ENCODE peak calls at places on chromosomes 16 and 17, in nine cellular contexts. One of them, this sample, is unnamed.

GRCh38 chr17:38750312-38751121 is 2.0 kb upstream of the PSMB3 start:
- DNase-seq in hypothalamus: no peak
- DNase-seq in ELF-1: peak
- DNase-seq in fibroblast of the conjunctiva: no peak
- DNase-seq in stimulated activated CD8-positive, alpha-beta memory T cell treated with anti-CD3 and anti-CD28 coated beads, Interleukin-2, amount 100 ng/mL, for 1 hour: no peak
- DNase-seq in thoracic aorta: no peak
- DNase-seq in kidney tubule cell: peak
- DNase-seq in HEK293T: no peak
- DNase-seq in putamen: no peak
- DNase-seq in this sample: no peak

GRCh38 chr17:43517615-43518386 is 28.3 kb downstream of the ETV4 start:
- DNase-seq in hypothalamus: no peak
- DNase-seq in ELF-1: no peak
- DNase-seq in fibroblast of the conjunctiva: peak
- DNase-seq in stimulated activated CD8-positive, alpha-beta memory T cell treated with anti-CD3 and anti-CD28 coated beads, Interleukin-2, amount 100 ng/mL, for 1 hour: no peak
- DNase-seq in thoracic aorta: no peak
- DNase-seq in kidney tubule cell: peak
- DNase-seq in HEK293T: no peak
- DNase-seq in putamen: peak
- DNase-seq in this sample: no peak

GRCh38 chr16:11370084-11370931 is 25.0 kb downstream of the RMI2 start:
- DNase-seq in hypothalamus: no peak
- DNase-seq in ELF-1: no peak
- DNase-seq in fibroblast of the conjunctiva: no peak
- DNase-seq in stimulated activated CD8-positive, alpha-beta memory T cell treated with anti-CD3 and anti-CD28 coated beads, Interleukin-2, amount 100 ng/mL, for 1 hour: no peak
- DNase-seq in thoracic aorta: no peak
- DNase-seq in kidney tubule cell: peak
- DNase-seq in HEK293T: no peak
- DNase-seq in putamen: no peak
- DNase-seq in this sample: no peak

GRCh38 chr16:57994361-57994760 is 6.1 kb downstream of the ZNF319 start:
- DNase-seq in hypothalamus: no peak
- DNase-seq in ELF-1: no peak
- DNase-seq in fibroblast of the conjunctiva: no peak
- DNase-seq in stimulated activated CD8-positive, alpha-beta memory T cell treated with anti-CD3 and anti-CD28 coated beads, Interleukin-2, amount 100 ng/mL, for 1 hour: no peak
- DNase-seq in thoracic aorta: no peak
- DNase-seq in kidney tubule cell: no peak
- DNase-seq in HEK293T: no peak
- DNase-seq in putamen: no peak
- DNase-seq in this sample: no peak

GRCh38 chr17:44053130-44053872 is 13.2 kb downstream of the LSM12 start:
- DNase-seq in hypothalamus: no peak
- DNase-seq in ELF-1: no peak
- DNase-seq in fibroblast of the conjunctiva: no peak
- DNase-seq in stimulated activated CD8-positive, alpha-beta memory T cell treated with anti-CD3 and anti-CD28 coated beads, Interleukin-2, amount 100 ng/mL, for 1 hour: no peak
- DNase-seq in thoracic aorta: no peak
- DNase-seq in kidney tubule cell: no peak
- DNase-seq in HEK293T: no peak
- DNase-seq in putamen: no peak
- DNase-seq in this sample: no peak

GRCh38 chr17:65589321-65589720 is 27.9 kb upstream of the AXIN2 start:
- DNase-seq in hypothalamus: no peak
- DNase-seq in ELF-1: no peak
- DNase-seq in fibroblast of the conjunctiva: no peak
- DNase-seq in stimulated activated CD8-positive, alpha-beta memory T cell treated with anti-CD3 and anti-CD28 coated beads, Interleukin-2, amount 100 ng/mL, for 1 hour: no peak
- DNase-seq in thoracic aorta: no peak
- DNase-seq in kidney tubule cell: no peak
- DNase-seq in HEK293T: no peak
- DNase-seq in putamen: no peak
- DNase-seq in this sample: no peak

GRCh38 chr16:58125041-58125440 is 4.1 kb downstream of the CFAP20 start:
- DNase-seq in hypothalamus: no peak
- DNase-seq in ELF-1: no peak
- DNase-seq in fibroblast of the conjunctiva: no peak
- DNase-seq in stimulated activated CD8-positive, alpha-beta memory T cell treated with anti-CD3 and anti-CD28 coated beads, Interleukin-2, amount 100 ng/mL, for 1 hour: no peak
- DNase-seq in thoracic aorta: no peak
- DNase-seq in kidney tubule cell: no peak
- DNase-seq in HEK293T: no peak
- DNase-seq in putamen: no peak
- DNase-seq in this sample: no peak

GRCh38 chr17:17091276-17091675 is 49.0 kb downstream of the MPRIP start:
- DNase-seq in hypothalamus: no peak
- DNase-seq in ELF-1: no peak
- DNase-seq in fibroblast of the conjunctiva: no peak
- DNase-seq in stimulated activated CD8-positive, alpha-beta memory T cell treated with anti-CD3 and anti-CD28 coated beads, Interleukin-2, amount 100 ng/mL, for 1 hour: no peak
- DNase-seq in thoracic aorta: no peak
- DNase-seq in kidney tubule cell: no peak
- DNase-seq in HEK293T: no peak
- DNase-seq in putamen: no peak
- DNase-seq in this sample: no peak

GRCh38 chr17:65228734-65229390 is 91.7 kb downstream of the RGS9 start:
- DNase-seq in hypothalamus: no peak
- DNase-seq in ELF-1: no peak
- DNase-seq in fibroblast of the conjunctiva: no peak
- DNase-seq in stimulated activated CD8-positive, alpha-beta memory T cell treated with anti-CD3 and anti-CD28 coated beads, Interleukin-2, amount 100 ng/mL, for 1 hour: peak
- DNase-seq in thoracic aorta: no peak
- DNase-seq in kidney tubule cell: no peak
- DNase-seq in HEK293T: peak
- DNase-seq in putamen: no peak
- DNase-seq in this sample: peak

GRCh38 chr16:77748426-77748825 is 26.1 kb downstream of the NUDT7 start:
- DNase-seq in hypothalamus: no peak
- DNase-seq in ELF-1: no peak
- DNase-seq in fibroblast of the conjunctiva: no peak
- DNase-seq in stimulated activated CD8-positive, alpha-beta memory T cell treated with anti-CD3 and anti-CD28 coated beads, Interleukin-2, amount 100 ng/mL, for 1 hour: no peak
- DNase-seq in thoracic aorta: no peak
- DNase-seq in kidney tubule cell: no peak
- DNase-seq in HEK293T: no peak
- DNase-seq in putamen: no peak
- DNase-seq in this sample: no peak

GRCh38 chr17:75707096-75707720 is 14.1 kb upstream of the ITGB4 start:
- DNase-seq in hypothalamus: no peak
- DNase-seq in ELF-1: no peak
- DNase-seq in fibroblast of the conjunctiva: no peak
- DNase-seq in stimulated activated CD8-positive, alpha-beta memory T cell treated with anti-CD3 and anti-CD28 coated beads, Interleukin-2, amount 100 ng/mL, for 1 hour: no peak
- DNase-seq in thoracic aorta: no peak
- DNase-seq in kidney tubule cell: no peak
- DNase-seq in HEK293T: no peak
- DNase-seq in putamen: no peak
- DNase-seq in this sample: no peak

GRCh38 chr16:3656491-3657468 is 2.3 kb downstream of the DNASE1 start:
- DNase-seq in hypothalamus: no peak
- DNase-seq in ELF-1: no peak
- DNase-seq in fibroblast of the conjunctiva: no peak
- DNase-seq in stimulated activated CD8-positive, alpha-beta memory T cell treated with anti-CD3 and anti-CD28 coated beads, Interleukin-2, amount 100 ng/mL, for 1 hour: no peak
- DNase-seq in thoracic aorta: no peak
- DNase-seq in kidney tubule cell: peak
- DNase-seq in HEK293T: no peak
- DNase-seq in putamen: no peak
- DNase-seq in this sample: no peak